ENCODE peak calls at places on chromosomes 16 and 17, in eight cellular contexts. K, B, J, T, C, X, O and I are unnamed samples.

GRCh38 chr16:1543085-1543896 is 9.8 kb downstream of the TMEM204 start:
- DNase-seq in K (no peak), B (peak; percentile 76), J (peak; percentile 17), T (peak; percentile 82), C (peak; percentile 53), X (peak; percentile 82), O (peak; percentile 32), I (no peak)

GRCh38 chr17:60534613-60535157 is 8.6 kb upstream of the APPBP2 start:
- DNase-seq in K (no peak), B (no peak), J (no peak), T (no peak), C (no peak), X (no peak), O (no peak), I (no peak)

GRCh38 chr17:50100480-50100883 is 5.3 kb downstream of the PDK2 start:
- DNase-seq in K (no peak), B (no peak), J (no peak), T (no peak), C (no peak), X (no peak), O (no peak), I (no peak)

GRCh38 chr17:72953621-72954020 is 138.9 kb downstream of the SLC39A11 start:
- DNase-seq in K (no peak), B (no peak), J (no peak), T (no peak), C (no peak), X (no peak), O (no peak), I (no peak)

GRCh38 chr17:56973520-56973919 is 4.4 kb upstream of the SCPEP1 start:
- DNase-seq in K (no peak), B (peak; percentile 59), J (no peak), T (no peak), C (no peak), X (no peak), O (no peak), I (no peak)

GRCh38 chr17:75404739-75405364 is 626 bp downstream of the GRB2 start:
- DNase-seq in K (peak; percentile 20), B (peak; percentile 52), J (peak; percentile 68), T (peak; percentile 79), C (no peak), X (peak; percentile 69), O (peak; percentile 42), I (no peak)

GRCh38 chr16:53968454-53968853 is 264.5 kb downstream of the FTO start:
- DNase-seq in K (no peak), B (no peak), J (no peak), T (no peak), C (no peak), X (peak; percentile 55), O (no peak), I (no peak)

GRCh38 chr17:67818110-67819002 is 6.9 kb upstream of the BPTF start:
- DNase-seq in K (no peak), B (no peak), J (no peak), T (no peak), C (no peak), X (no peak), O (no peak), I (peak; percentile 94)

GRCh38 chr17:29561541-29562517 is 5.0 kb downstream of the ABHD15 start:
- DNase-seq in K (no peak), B (no peak), J (no peak), T (peak; percentile 65), C (no peak), X (peak; percentile 58), O (no peak), I (no peak)

GRCh38 chr17:5526821-5527598 is 40.6 kb downstream of the MIS12 start:
- DNase-seq in K (no peak), B (peak; percentile 98), J (peak; percentile 26), T (peak; percentile 36), C (peak; percentile 87), X (peak; percentile 92), O (no peak), I (no peak)

GRCh38 chr16:69318177-69318910 is 7.2 kb downstream of the VPS4A start:
- DNase-seq in K (no peak), B (no peak), J (no peak), T (peak; percentile 62), C (no peak), X (no peak), O (no peak), I (no peak)

GRCh38 chr17:50689251-50689650 is 18.5 kb downstream of the ANKRD40 start:
- DNase-seq in K (no peak), B (peak; percentile 66), J (peak; percentile 54), T (no peak), C (no peak), X (no peak), O (no peak), I (no peak)

GRCh38 chr17:13266596-13266995 is 248.8 kb upstream of the ELAC2 start:
- DNase-seq in K (no peak), B (peak; percentile 16), J (no peak), T (no peak), C (peak; percentile 18), X (no peak), O (no peak), I (no peak)

GRCh38 chr16:194516-194915 is 14.3 kb downstream of the HBQ1 start:
- DNase-seq in K (no peak), B (peak; percentile 29), J (no peak), T (no peak), C (no peak), X (no peak), O (no peak), I (no peak)

GRCh38 chr17:49630113-49630900 is 47.6 kb downstream of the SPOP start:
- DNase-seq in K (no peak), B (no peak), J (no peak), T (no peak), C (no peak), X (no peak), O (no peak), I (no peak)

GRCh38 chr17:7988750-7989178 is 13.7 kb upstream of the GUCY2D start:
- DNase-seq in K (no peak), B (peak; percentile 86), J (peak; percentile 87), T (no peak), C (peak; percentile 59), X (no peak), O (no peak), I (peak; percentile 66)

GRCh38 chr16:1545044-1545736 is 11.7 kb downstream of the TMEM204 start:
- DNase-seq in K (no peak), B (no peak), J (no peak), T (no peak), C (no peak), X (peak; percentile 69), O (no peak), I (no peak)

DNA sequence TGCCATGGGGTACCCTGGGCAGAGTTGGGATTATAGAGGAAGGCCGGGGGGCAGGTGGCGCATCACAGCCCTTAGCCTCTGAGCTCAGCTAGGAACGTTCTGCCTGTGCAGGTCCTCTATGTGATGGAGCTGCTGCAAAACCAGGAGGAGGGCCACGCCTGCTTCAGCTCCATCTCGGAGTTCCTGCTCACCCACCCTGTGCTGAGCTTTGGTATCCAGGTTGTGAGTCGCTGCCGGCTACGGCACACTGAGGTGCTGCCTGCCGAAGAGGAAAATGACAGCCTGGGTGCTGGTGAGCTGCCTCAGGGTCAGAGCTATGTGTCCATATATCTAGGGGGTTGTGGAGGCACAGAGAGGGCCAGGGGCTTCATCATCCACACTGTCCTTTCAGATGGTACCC is 5.8 kb upstream of the NRN1L start:
- DNase-seq in K (no peak), B (no peak), J (no peak), T (no peak), C (no peak), X (no peak), O (no peak), I (no peak)
- TF ChIP-seq CTCF in K (no peak), B (no peak), J (no peak), T (no peak), C (no peak), X (no peak), O (no peak), I (no peak)

DNA sequence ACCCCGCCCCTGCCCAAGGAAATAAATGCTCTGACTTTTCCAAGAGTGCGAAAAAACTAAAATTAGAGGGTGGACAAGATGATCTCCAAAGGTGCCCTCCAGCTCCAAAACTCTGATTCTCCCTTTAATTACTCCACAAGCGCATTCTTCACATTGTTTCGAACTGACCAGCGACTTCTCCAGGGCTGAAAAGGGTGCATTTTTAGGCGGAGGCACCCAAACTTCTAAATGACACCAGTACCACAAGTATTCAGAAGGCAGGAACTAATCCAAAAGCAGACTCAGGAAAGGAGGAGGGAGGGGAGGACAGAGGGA is 750 bp downstream of the ZFHX3 start:
- DNase-seq in K (no peak), B (peak; percentile 57), J (no peak), T (no peak), C (peak; percentile 71), X (no peak), O (no peak), I (no peak)
- H3K4me3 ChIP-seq in K (no peak overlapping the region), B (peak overlapping the region; percentile 53), J (peak overlapping the region; percentile 62), T (peak overlapping the region; percentile 71), C (peak overlapping the region; percentile 77), X (peak overlapping the region; percentile 84), O (peak overlapping the region; percentile 74), I (peak overlapping the region; percentile 68)

GRCh38 chr17:2592974-2593845 is at the start of gene PAFAH1B1:
- DNase-seq in K (peak; percentile 90), B (peak; percentile 72), J (peak; percentile 97), T (peak; percentile 98), C (peak; percentile 25), X (peak; percentile 97), O (peak; percentile 92), I (peak; percentile 15)
- TF ChIP-seq CTCF in K (no peak), B (peak; percentile 21), J (peak; percentile 20), T (peak; percentile 26), C (no peak), X (peak; percentile 24), O (no peak), I (no peak)

GRCh38 chr17:3475812-3476686 is at the start of gene ASPA:
- DNase-seq in K (no peak), B (peak; percentile 3), J (no peak), T (no peak), C (no peak), X (no peak), O (no peak), I (no peak)
- H3K4me3 ChIP-seq in K (no peak within 1 kb of the TSS), B (peak within 1 kb of the TSS; percentile 33), J (no peak within 1 kb of the TSS), T (peak within 1 kb of the TSS; percentile 36), C (no peak within 1 kb of the TSS), X (peak within 1 kb of the TSS; percentile 70), O (peak within 1 kb of the TSS; percentile 39), I (no peak within 1 kb of the TSS)

GRCh38 chr17:2399572-2400473 is 1.0 kb downstream of the MNT start:
- DNase-seq in K (peak; percentile 81), B (peak; percentile 94), J (peak; percentile 98), T (peak; percentile 99), C (peak; percentile 88), X (peak; percentile 98), O (peak; percentile 97), I (peak; percentile 64)
- TF ChIP-seq CTCF in K (no peak), B (no peak), J (no peak), T (no peak), C (no peak), X (no peak), O (no peak), I (no peak)